ENCODE peak calls at places on chromosomes 12 and 14, in seven cellular contexts. M, K, O, I, N, X and W are unnamed samples.

GRCh38 chr12:581321-581720 is 81.9 kb downstream of the NINJ2 start:
- DNase-seq in M (no peak), K (no peak), O (no peak), I (no peak), N (no peak), X (no peak), W (no peak)

GRCh38 chr12:96326628-96327227 is 73.5 kb downstream of the CDK17 start:
- DNase-seq in M (no peak), K (no peak), O (no peak), I (no peak), N (no peak), X (no peak), W (no peak)

GRCh38 chr12:109561711-109562030 is 11.6 kb downstream of the MMAB start:
- DNase-seq in M (no peak), K (no peak), O (no peak), I (no peak), N (no peak), X (no peak), W (no peak)

GRCh38 chr14:63901434-63902085 is 48.8 kb downstream of the SYNE2 start:
- DNase-seq in M (no peak), K (no peak), O (no peak), I (no peak), N (no peak), X (no peak), W (no peak)

GRCh38 chr12:46368138-46368537 is 4.4 kb downstream of the SLC38A2 start:
- DNase-seq in M (no peak), K (no peak), O (no peak), I (no peak), N (no peak), X (no peak), W (no peak)

GRCh38 chr14:94524093-94524492 is 14.8 kb upstream of the SERPINA12 start:
- DNase-seq in M (no peak), K (no peak), O (no peak), I (no peak), N (no peak), X (no peak), W (no peak)

GRCh38 chr12:13443028-13443427 is 246.5 kb downstream of the EMP1 start:
- DNase-seq in M (no peak), K (no peak), O (no peak), I (no peak), N (no peak), X (no peak), W (no peak)

GRCh38 chr12:132635076-132635955 is 16.7 kb downstream of the P2RX2 start:
- DNase-seq in M (no peak), K (no peak), O (no peak), I (no peak), N (no peak), X (no peak), W (no peak)

GRCh38 chr12:14656846-14657245 is 39.6 kb downstream of the GUCY2C start:
- DNase-seq in M (no peak), K (no peak), O (no peak), I (no peak), N (no peak), X (no peak), W (no peak)

GRCh38 chr12:104534162-104534856 is 77.6 kb downstream of the CHST11 start:
- DNase-seq in M (no peak), K (no peak), O (no peak), I (no peak), N (no peak), X (no peak), W (no peak)

GRCh38 chr12:79848321-79848720 is 86.6 kb downstream of the PPP1R12A start:
- DNase-seq in M (no peak), K (no peak), O (no peak), I (no peak), N (no peak), X (no peak), W (no peak)

GRCh38 chr12:97283297-97283696 is 179.3 kb upstream of the RMST start:
- DNase-seq in M (no peak), K (no peak), O (no peak), I (no peak), N (no peak), X (no peak), W (no peak)

GRCh38 chr12:67364228-67364627 is 95.1 kb downstream of the CAND1 start:
- DNase-seq in M (no peak), K (no peak), O (no peak), I (no peak), N (no peak), X (no peak), W (no peak)

GRCh38 chr12:6233121-6233971 is 33.1 kb downstream of the CD9 start:
- DNase-seq in M (no peak), K (no peak), O (no peak), I (no peak), N (no peak), X (no peak), W (no peak)

GRCh38 chr12:109044241-109044640 is 8.1 kb upstream of the USP30 start:
- DNase-seq in M (no peak), K (no peak), O (no peak), I (no peak), N (no peak), X (no peak), W (no peak)

GRCh38 chr14:29548948-29549370 is 378.7 kb downstream of the PRKD1 start:
- DNase-seq in M (peak; percentile 33), K (no peak), O (no peak), I (no peak), N (no peak), X (no peak), W (no peak)

GRCh38 chr12:83015390-83016225 is 328.9 kb downstream of the TMTC2 start:
- DNase-seq in M (no peak), K (no peak), O (no peak), I (no peak), N (no peak), X (no peak), W (no peak)

GRCh38 chr12:25801621-25802243 is 156.8 kb upstream of the RASSF8 start:
- DNase-seq in M (no peak), K (no peak), O (no peak), I (no peak), N (no peak), X (no peak), W (no peak)

GRCh38 chr14:95040723-95041476 is 116.4 kb downstream of the DICER1 start:
- DNase-seq in M (no peak), K (no peak), O (no peak), I (no peak), N (no peak), X (peak; percentile 43), W (no peak)

GRCh38 chr12:109552971-109553370 is 20.3 kb downstream of the MMAB start:
- DNase-seq in M (no peak), K (no peak), O (no peak), I (no peak), N (no peak), X (no peak), W (no peak)

GRCh38 chr14:24366664-24367505 is 1.1 kb upstream of the NFATC4 start:
- DNase-seq in M (peak; percentile 88), K (no peak), O (no peak), I (peak; percentile 59), N (peak; percentile 93), X (peak; percentile 94), W (no peak)

GRCh38 chr14:24290746-24291145 is 8.8 kb downstream of the DHRS1 start:
- DNase-seq in M (no peak), K (no peak), O (no peak), I (no peak), N (no peak), X (no peak), W (no peak)

GRCh38 chr12:123621619-123622530 is 11.6 kb downstream of the EIF2B1 start:
- DNase-seq in M (no peak), K (no peak), O (no peak), I (no peak), N (no peak), X (peak; percentile 35), W (no peak)

GRCh38 chr12:3018284-3019004 is 58.7 kb upstream of the TSPAN9 start:
- DNase-seq in M (no peak), K (no peak), O (no peak), I (no peak), N (no peak), X (no peak), W (no peak)

GRCh38 chr14:97107070-97107469 is 309.9 kb downstream of the VRK1 start:
- DNase-seq in M (no peak), K (no peak), O (no peak), I (no peak), N (no peak), X (no peak), W (no peak)

GRCh38 chr14:85529803-85530574 is at the start of gene FLRT2:
- DNase-seq in M (peak; percentile 7), K (no peak), O (no peak), I (no peak), N (peak; percentile 65), X (peak; percentile 90), W (no peak)

GRCh38 chr14:89399594-89400068 is 17.4 kb downstream of the FOXN3 start:
- DNase-seq in M (no peak), K (no peak), O (no peak), I (no peak), N (no peak), X (peak; percentile 42), W (no peak)

GRCh38 chr14:99691111-99691885 is 7.2 kb downstream of the CYP46A1 start:
- DNase-seq in M (no peak), K (no peak), O (no peak), I (no peak), N (no peak), X (no peak), W (no peak)

GRCh38 chr12:129773170-129773493 is 130.7 kb downstream of the TMEM132D start:
- DNase-seq in M (no peak), K (no peak), O (no peak), I (no peak), N (no peak), X (no peak), W (no peak)

GRCh38 chr12:25252946-25253345 is 2.2 kb upstream of the KRAS start:
- DNase-seq in M (no peak), K (no peak), O (no peak), I (no peak), N (no peak), X (no peak), W (no peak)

GRCh38 chr12:54749191-54749818 is 101.1 kb upstream of the DCD start:
- DNase-seq in M (peak; percentile 54), K (no peak), O (no peak), I (no peak), N (peak; percentile 26), X (no peak), W (no peak)

GRCh38 chr14:101255765-101256125 is 305.6 kb upstream of the DIO3 start:
- DNase-seq in M (no peak), K (no peak), O (no peak), I (no peak), N (no peak), X (no peak), W (no peak)

GRCh38 chr12:64385468-64385867 is 5.1 kb downstream of the C12orf56 start:
- DNase-seq in M (no peak), K (no peak), O (no peak), I (no peak), N (peak; percentile 76), X (no peak), W (peak; percentile 44)

GRCh38 chr12:54581412-54581811 is 7.0 kb downstream of the PPP1R1A start:
- DNase-seq in M (no peak), K (no peak), O (no peak), I (no peak), N (no peak), X (no peak), W (no peak)

GRCh38 chr14:74265312-74265965 is 26.2 kb downstream of the VSX2 start:
- DNase-seq in M (no peak), K (no peak), O (no peak), I (no peak), N (no peak), X (no peak), W (no peak)

GRCh38 chr12:30201301-30202160 is 417.8 kb upstream of the TMTC1 start:
- DNase-seq in M (no peak), K (no peak), O (no peak), I (no peak), N (no peak), X (peak; percentile 56), W (no peak)

GRCh38 chr14:61401461-61401860 is 80.1 kb downstream of the PRKCH start:
- DNase-seq in M (no peak), K (no peak), O (no peak), I (no peak), N (no peak), X (no peak), W (no peak)